ENCODE peak calls at places on chromosomes 7 and 10, in ten cellular contexts. L, H, W, C, T, B, Y, G, K and J are unnamed samples.

GRCh38 chr7:140364819-140365218 is 33.5 kb downstream of the SLC37A3 start:
- DNase-seq in L (no peak), H (no peak), W (no peak), C (no peak), T (no peak), B (no peak), Y (no peak), G (no peak), K (no peak), J (no peak)

GRCh38 chr10:103757531-103758293 is 97.7 kb downstream of the SH3PXD2A start:
- DNase-seq in L (peak; percentile 88), H (peak; percentile 56), W (peak; percentile 85), C (no peak), T (peak; percentile 85), B (peak; percentile 27), Y (no peak), G (no peak), K (peak; percentile 65), J (no peak)

GRCh38 chr7:13615679-13616078 is 373.8 kb downstream of the ETV1 start:
- DNase-seq in L (no peak), H (no peak), W (no peak), C (no peak), T (no peak), B (no peak), Y (no peak), G (no peak), K (no peak), J (no peak)

GRCh38 chr7:134220236-134220635 is 93.1 kb downstream of the LRGUK start:
- DNase-seq in L (no peak), H (no peak), W (no peak), C (no peak), T (no peak), B (no peak), Y (no peak), G (no peak), K (no peak), J (no peak)

GRCh38 chr10:92517034-92517655 is 56.7 kb downstream of the IDE start:
- DNase-seq in L (peak; percentile 80), H (peak; percentile 37), W (peak; percentile 85), C (peak; percentile 64), T (peak; percentile 88), B (peak; percentile 84), Y (peak; percentile 44), G (no peak), K (no peak), J (peak; percentile 67)

GRCh38 chr10:59606551-59606961 is 103.1 kb downstream of the SLC16A9 start:
- DNase-seq in L (peak; percentile 3), H (no peak), W (peak; percentile 66), C (no peak), T (peak; percentile 60), B (no peak), Y (no peak), G (no peak), K (no peak), J (no peak)

GRCh38 chr10:88190540-88191213 is 327.3 kb downstream of the PTEN start:
- DNase-seq in L (no peak), H (no peak), W (no peak), C (no peak), T (no peak), B (no peak), Y (no peak), G (no peak), K (no peak), J (no peak)

GRCh38 chr7:107045980-107046379 is 1.5 kb downstream of the PRKAR2B start:
- DNase-seq in L (peak; percentile 61), H (no peak), W (peak; percentile 84), C (no peak), T (peak; percentile 8), B (no peak), Y (no peak), G (no peak), K (no peak), J (no peak)

GRCh38 chr7:112201421-112201820 is 4.8 kb downstream of the DOCK4 start:
- DNase-seq in L (peak; percentile 86), H (no peak), W (peak; percentile 87), C (no peak), T (peak; percentile 42), B (no peak), Y (no peak), G (no peak), K (no peak), J (no peak)

GRCh38 chr7:73988197-73988596 is 39.8 kb upstream of the ELN start:
- DNase-seq in L (peak; percentile 21), H (no peak), W (no peak), C (peak; percentile 89), T (peak; percentile 70), B (no peak), Y (no peak), G (no peak), K (no peak), J (no peak)

GRCh38 chr10:79057481-79058275 is 11.1 kb upstream of the ZMIZ1 start:
- DNase-seq in L (no peak), H (no peak), W (no peak), C (no peak), T (no peak), B (no peak), Y (no peak), G (no peak), K (peak; percentile 18), J (peak; percentile 19)

GRCh38 chr7:96285579-96285978 is 36.3 kb downstream of the SLC25A13 start:
- DNase-seq in L (peak; percentile 37), H (no peak), W (no peak), C (no peak), T (no peak), B (no peak), Y (peak; percentile 14), G (no peak), K (no peak), J (no peak)

GRCh38 chr7:36633377-36633776 is 90.9 kb downstream of the AOAH start:
- DNase-seq in L (no peak), H (peak; percentile 81), W (no peak), C (no peak), T (no peak), B (no peak), Y (no peak), G (no peak), K (no peak), J (no peak)

GRCh38 chr10:94361161-94361794 is 1.5 kb downstream of the NOC3L start:
- DNase-seq in L (no peak), H (no peak), W (peak; percentile 23), C (no peak), T (peak; percentile 25), B (peak; percentile 30), Y (no peak), G (no peak), K (no peak), J (no peak)

GRCh38 chr10:11285171-11285570 is 267.5 kb downstream of the CELF2 start:
- DNase-seq in L (no peak), H (no peak), W (no peak), C (peak; percentile 11), T (no peak), B (no peak), Y (no peak), G (no peak), K (no peak), J (no peak)
- TF ChIP-seq CTCF in L (no peak), H (peak; percentile 36), W (peak; percentile 15), C (no peak), T (peak; percentile 7), B (no peak), Y (no peak), G (no peak), K (no peak), J (peak; percentile 36)

GRCh38 chr10:133509700-133510099 is 17.5 kb upstream of the CYP2E1 start:
- DNase-seq in L (no peak), H (no peak), W (no peak), C (no peak), T (no peak), B (no peak), Y (no peak), G (no peak), K (no peak), J (no peak)

GRCh38 chr10:133516072-133516471 is 11.1 kb upstream of the CYP2E1 start:
- DNase-seq in L (peak; percentile 8), H (no peak), W (no peak), C (no peak), T (no peak), B (no peak), Y (no peak), G (no peak), K (no peak), J (no peak)

GRCh38 chr10:133515471-133515870 is 11.7 kb upstream of the CYP2E1 start:
- DNase-seq in L (no peak), H (no peak), W (no peak), C (no peak), T (no peak), B (no peak), Y (no peak), G (no peak), K (no peak), J (no peak)

GRCh38 chr10:133511408-133511807 is 15.8 kb upstream of the CYP2E1 start:
- DNase-seq in L (no peak), H (no peak), W (no peak), C (no peak), T (no peak), B (no peak), Y (no peak), G (no peak), K (no peak), J (no peak)

DNA sequence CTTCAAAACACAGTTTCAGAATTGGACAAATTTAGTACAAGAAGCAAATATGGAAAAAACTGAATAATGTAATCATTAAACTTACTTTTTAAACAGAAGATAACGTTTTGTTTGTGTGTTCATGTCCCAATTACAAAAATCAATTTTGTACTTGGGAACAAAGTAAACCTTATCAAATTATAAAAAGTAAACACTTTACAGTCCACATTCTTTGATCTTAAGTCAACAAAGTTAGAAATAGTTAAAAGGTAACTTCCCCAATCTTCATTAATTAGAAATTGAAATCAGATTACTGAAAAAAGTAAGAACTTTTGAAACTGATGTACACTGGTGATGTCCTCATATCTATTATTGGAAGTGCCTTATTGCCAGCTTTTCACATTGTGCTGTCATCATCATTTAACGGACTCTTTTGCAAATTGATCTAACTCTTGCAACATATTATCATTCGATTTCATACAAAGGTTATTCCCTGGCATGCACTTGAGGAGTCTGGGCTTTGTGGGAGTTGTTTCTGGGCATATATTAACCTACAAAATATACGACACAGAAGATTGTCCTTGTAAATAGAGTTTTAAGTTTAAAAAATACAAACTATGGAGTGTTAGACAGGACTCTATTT is 15.1 kb upstream of the CYP2E1 start:
- DNase-seq in L (no peak), H (no peak), W (no peak), C (no peak), T (no peak), B (no peak), Y (no peak), G (no peak), K (no peak), J (no peak)
- H3K9me3 ChIP-seq in L (no peaks in the 10 kb centered on the region), H (peaks cover 68% of the 10 kb centered on the region), W (no peaks in the 10 kb centered on the region), C (peaks cover 20% of the 10 kb centered on the region), T (peaks cover 3% of the 10 kb centered on the region), B (no peaks in the 10 kb centered on the region), Y (no peaks in the 10 kb centered on the region), G (peaks cover 8% of the 10 kb centered on the region), K (no peaks in the 10 kb centered on the region), J (peaks cover 5% of the 10 kb centered on the region)

GRCh38 chr7:105488219-105488571 is 33.9 kb downstream of the PUS7 start:
- DNase-seq in L (no peak), H (no peak), W (peak; percentile 2), C (no peak), T (no peak), B (no peak), Y (no peak), G (no peak), K (no peak), J (no peak)
- TF ChIP-seq CTCF in L (no peak), H (no peak), W (no peak), C (no peak), T (no peak), B (no peak), Y (peak; percentile 7), G (no peak), K (no peak), J (no peak)

GRCh38 chr10:37289833-37290464 is 164.6 kb downstream of the ANKRD30A start:
- DNase-seq in L (no peak), H (no peak), W (no peak), C (no peak), T (no peak), B (no peak), Y (no peak), G (no peak), K (no peak), J (no peak)
- H3K9me3 ChIP-seq in L (peaks cover 12% of the 10 kb centered on the region), H (peaks cover 64% of the 10 kb centered on the region), W (no peaks in the 10 kb centered on the region), C (peaks cover 9% of the 10 kb centered on the region), T (no peaks in the 10 kb centered on the region), B (no peaks in the 10 kb centered on the region), Y (no peaks in the 10 kb centered on the region), G (peaks cover 30% of the 10 kb centered on the region), K (no peaks in the 10 kb centered on the region), J (peaks cover 7% of the 10 kb centered on the region)